ENCODE peak calls at places on chromosomes 4 and X, in eight cellular contexts. C is fibroblast of lung; S is CD4-positive, alpha-beta T cell; U is mammary epithelial cell; V is upper lobe of right lung; J is psoas muscle; X is H9; N is left lung. Y is an unnamed sample. For H3K9me3, the result is how much of the 10 kb centered on the place peaks cover.

GRCh38 chr4:37241646-37242045 is 2.9 kb upstream of the NWD2 start:
- DNase-seq in V (no peak), S (no peak), C (no peak), J (no peak), U (no peak), N (no peak), X (no peak), Y (no peak)

GRCh38 chr4:184574861-184575260 is 74.4 kb downstream of the CASP3 start:
- DNase-seq in N (no peak), J (no peak), C (no peak), U (no peak), V (no peak), S (no peak), X (no peak), Y (no peak)

GRCh38 chr4:30801876-30802275 is 81.7 kb downstream of the PCDH7 start:
- DNase-seq in S (no peak), N (no peak), C (peak), X (no peak), U (no peak), V (no peak), J (no peak), Y (no peak)

GRCh38 chr4:56979674-56980073 is 978 bp downstream of the POLR2B start:
- DNase-seq in J (no peak), N (no peak), U (peak), C (no peak), X (peak), V (no peak), S (no peak), Y (peak)

GRCh38 chrX:41785685-41786084 is 61.7 kb downstream of the GPR82 start:
- DNase-seq in J (no peak), V (no peak), S (no peak), C (peak), U (peak), X (no peak), N (no peak), Y (no peak)

GRCh38 chr4:7332216-7333023 is 102.3 kb downstream of the PSAPL1 start:
- DNase-seq in N (peak), J (peak), U (peak), X (no peak), S (no peak), V (no peak), C (peak), Y (no peak)

GRCh38 chr4:1011022-1011694 is at the start of gene FGFRL1:
- DNase-seq in J (peak), S (peak), N (peak), X (peak), V (peak), C (peak), U (peak), Y (peak)

GRCh38 chrX:150990910-150991309 is 7.8 kb downstream of the HMGB3 start:
- DNase-seq in X (no peak), S (no peak), V (no peak), N (no peak), U (no peak), J (no peak), C (no peak), Y (no peak)

GRCh38 chrX:38675856-38676255 is 114.5 kb downstream of the TSPAN7 start:
- DNase-seq in J (no peak), X (no peak), C (peak), S (no peak), U (no peak), V (no peak), N (no peak), Y (no peak)

GRCh38 chr4:15355464-15355863 is 72.4 kb upstream of the C1QTNF7 start:
- DNase-seq in N (no peak), V (no peak), X (no peak), S (no peak), J (no peak), U (no peak), C (no peak), Y (no peak)

GRCh38 chr4:174423257-174423944 is 98.9 kb downstream of the HPGD start:
- DNase-seq in X (no peak), N (no peak), C (peak), S (no peak), J (peak), U (peak), V (no peak), Y (peak)

GRCh38 chr4:122603156-122603574 is 17.7 kb downstream of the IL21 start:
- DNase-seq in V (no peak), J (no peak), X (no peak), U (no peak), N (no peak), C (no peak), S (no peak), Y (no peak)

GRCh38 chrX:10186355-10186754 is 29.6 kb downstream of the CLCN4 start:
- DNase-seq in U (no peak), S (no peak), J (no peak), N (no peak), X (no peak), C (no peak), V (no peak), Y (no peak)

GRCh38 chr4:171130126-171130801 is 682.9 kb upstream of the GALNTL6 start:
- DNase-seq in J (no peak), V (no peak), S (no peak), U (no peak), N (no peak), C (no peak), X (no peak), Y (no peak)

GRCh38 chr4:153258750-153259149 is 54.5 kb downstream of the TRIM2 start:
- DNase-seq in U (no peak), N (no peak), X (no peak), V (no peak), C (no peak), S (no peak), J (no peak), Y (no peak)

GRCh38 chrX:125298871-125299270 is 20.8 kb upstream of the TEX13C start:
- DNase-seq in S (no peak), X (no peak), J (no peak), N (no peak), C (no peak), V (no peak), U (no peak), Y (no peak)

GRCh38 chrX:141619336-141619735 is 29.8 kb downstream of the SPANXA2 start:
- DNase-seq in C (peak), V (no peak), X (no peak), U (no peak), J (no peak), N (no peak), S (no peak), Y (no peak)

GRCh38 chr4:71045256-71045655 is 51.8 kb downstream of the DCK start:
- DNase-seq in C (no peak), V (no peak), X (no peak), S (no peak), J (no peak), U (no peak), N (no peak), Y (no peak)

GRCh38 chr4:15317246-15317645 is 110.6 kb upstream of the C1QTNF7 start:
- DNase-seq in V (no peak), N (no peak), C (no peak), U (no peak), X (no peak), J (no peak), S (no peak), Y (no peak)

GRCh38 chrX:140354431-140355120 is 150.3 kb downstream of the SOX3 start:
- DNase-seq in V (no peak), J (no peak), N (no peak), C (no peak), U (no peak), S (no peak), X (no peak), Y (no peak)

GRCh38 chr4:185019451-185020292 is 1.4 kb downstream of the HELT start:
- DNase-seq in J (no peak), V (no peak), U (peak), S (no peak), N (no peak), X (peak), C (no peak), Y (no peak)

GRCh38 chrX:109964390-109964789 is 38.5 kb upstream of the TMEM164 start:
- DNase-seq in V (no peak), C (no peak), J (no peak), S (no peak), U (no peak), X (no peak), N (no peak), Y (no peak)

GRCh38 chr4:19379318-19379717 is 872.4 kb upstream of the SLIT2 start:
- DNase-seq in J (no peak), V (no peak), S (no peak), C (no peak), U (no peak), N (no peak), X (no peak), Y (no peak)

GRCh38 chr4:175702703-175703102 is 109.4 kb downstream of the GPM6A start:
- DNase-seq in C (no peak), X (no peak), N (no peak), S (no peak), U (no peak), J (no peak), V (no peak), Y (no peak)

GRCh38 chr4:8310306-8310705 is 40.8 kb downstream of the HTRA3 start:
- DNase-seq in X (no peak), N (peak), C (no peak), J (peak), U (no peak), V (peak), S (no peak), Y (no peak)

GRCh38 chr4:75634281-75634680 is 4.0 kb upstream of the CDKL2 start:
- DNase-seq in S (no peak), V (no peak), N (no peak), J (no peak), X (no peak), C (peak), U (peak), Y (no peak)

GRCh38 chrX:48945517-48946348 is 11.7 kb downstream of the OTUD5 start:
- DNase-seq in X (peak), N (peak), S (peak), J (peak), V (peak), U (peak), C (peak), Y (peak)

GRCh38 chr4:39514888-39515401 is 12.3 kb downstream of the UGDH start:
- DNase-seq in S (no peak), X (no peak), C (peak), J (no peak), N (no peak), U (no peak), V (peak), Y (peak)

GRCh38 chr4:187366530-187367279 is 628.9 kb upstream of the ZFP42 start:
- DNase-seq in C (no peak), U (no peak), X (no peak), J (no peak), N (no peak), S (no peak), V (peak), Y (no peak)

GRCh38 chrX:57406149-57406548 is 119.6 kb downstream of the FAAH2 start:
- DNase-seq in C (no peak), X (no peak), N (no peak), U (no peak), J (no peak), V (no peak), S (no peak), Y (no peak)

GRCh38 chr4:2365054-2365912 is 53.2 kb downstream of the ZFYVE28 start:
- DNase-seq in X (no peak), J (no peak), S (no peak), V (peak), C (no peak), U (no peak), N (peak), Y (no peak)

GRCh38 chrX:108224727-108225455 is 133.3 kb downstream of the ATG4A start:
- DNase-seq in N (no peak), J (no peak), C (peak), S (no peak), X (peak), U (no peak), V (no peak), Y (peak)

GRCh38 chrX:40539214-40540142 is 41.3 kb upstream of the ATP6AP2 start:
- DNase-seq in S (peak), J (peak), X (peak), U (peak), C (peak), N (peak), V (peak), Y (peak)

GRCh38 chr4:83062748-83063147 is 27.8 kb downstream of the COPS4 start:
- DNase-seq in C (no peak), J (no peak), N (no peak), U (no peak), V (no peak), S (no peak), X (no peak), Y (no peak)

GRCh38 chrX:149962859-149963757 is 24.8 kb upstream of the EOLA2 start:
- DNase-seq in S (peak), J (peak), X (peak), C (peak), N (no peak), U (peak), V (no peak), Y (peak)

GRCh38 chr4:161252520-161253141 is 911.2 kb downstream of the FSTL5 start:
- DNase-seq in J (no peak), U (peak), X (no peak), N (no peak), S (no peak), C (peak), V (no peak), Y (peak)
- H3K9me3 ChIP-seq in J (under half), U (under half), X (under half), N (under half), S (under half), C (under half), V (under half), Y (under half)

GRCh38 chrX:101932249-101932570 is 383 bp upstream of the ZMAT1 start:
- DNase-seq in J (no peak), S (no peak), N (no peak), U (no peak), C (no peak), V (no peak), X (no peak), Y (no peak)

GRCh38 chrX:101931494-101932248 is at the start of gene ZMAT1:
- DNase-seq in U (peak), V (peak), C (peak), J (peak), X (peak), S (peak), N (peak), Y (peak)

GRCh38 chrX:101925733-101926132 is 6.1 kb downstream of the ZMAT1 start:
- DNase-seq in C (no peak), N (no peak), X (no peak), U (no peak), J (no peak), S (no peak), V (no peak), Y (no peak)

GRCh38 chrX:101931104-101931493 is 728 bp downstream of the ZMAT1 start:
- DNase-seq in N (no peak), X (no peak), V (no peak), S (no peak), C (no peak), J (no peak), U (no peak), Y (no peak)
- H3K27ac ChIP-seq in N (peak), X (peak), V (peak), S (peak), C (no peak), J (peak), U (no peak), Y (no peak)

GRCh38 chr4:97139796-97140195 is 1003.5 kb downstream of the STPG2 start:
- DNase-seq in X (no peak), J (no peak), N (no peak), V (no peak), C (no peak), U (no peak), S (no peak), Y (no peak)
- H3K9me3 ChIP-seq in X (under half), J (under half), N (under half), V (under half), C (under half), U (under half), S (under half), Y (under half)

DNA sequence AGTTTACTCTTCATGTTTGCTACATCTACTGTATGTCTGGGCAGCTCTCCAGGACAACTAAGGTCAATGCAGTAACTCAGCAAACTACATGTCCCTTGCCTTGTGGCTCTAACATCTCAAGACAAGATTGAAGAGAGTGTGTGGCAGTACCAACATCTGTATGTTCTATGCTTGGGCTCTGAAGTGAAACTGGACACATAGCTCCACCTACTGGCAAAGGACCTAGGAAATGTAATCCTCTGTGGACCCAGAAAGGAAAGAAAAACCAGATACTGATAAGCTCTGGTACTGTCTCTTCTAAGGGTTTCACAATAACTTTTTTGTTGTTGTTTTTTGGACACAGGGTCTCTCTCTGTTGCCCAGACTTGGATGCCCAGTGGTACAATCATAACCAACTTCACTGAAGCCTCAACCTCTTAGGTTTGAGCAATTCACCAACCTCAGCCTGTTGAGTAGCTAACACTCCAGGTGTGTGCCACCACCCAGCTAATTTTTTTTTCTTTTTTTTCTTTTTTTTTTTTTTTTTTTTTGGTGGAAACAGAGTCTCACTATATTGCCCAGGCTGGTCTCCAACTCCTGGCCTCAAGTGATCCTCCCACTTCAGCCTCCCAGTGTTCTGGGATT is 64.1 kb downstream of the QDPR start:
- DNase-seq in U (peak), V (no peak), J (no peak), C (peak), S (peak), N (no peak), X (peak), Y (peak)
- H3K27ac ChIP-seq in U (no peak), V (no peak), J (no peak), C (no peak), S (no peak), N (no peak), X (no peak), Y (no peak)

GRCh38 chrX:55777596-55777995 is 60.0 kb downstream of the RRAGB start:
- DNase-seq in V (no peak), J (no peak), U (no peak), C (no peak), X (no peak), N (no peak), S (no peak), Y (no peak)

GRCh38 chrX:55783723-55784122 is 66.2 kb downstream of the RRAGB start:
- DNase-seq in U (no peak), N (no peak), V (no peak), J (no peak), S (no peak), X (no peak), C (peak), Y (no peak)

GRCh38 chrX:55778322-55778721 is 60.8 kb downstream of the RRAGB start:
- DNase-seq in V (no peak), U (no peak), X (no peak), J (no peak), N (no peak), C (peak), S (no peak), Y (no peak)
- H3K9me3 ChIP-seq in V (under half), U (under half), X (under half), J (under half), N (under half), C (under half), S (under half), Y (under half)

GRCh38 chr4:120965938-120966337 is 43.4 kb upstream of the PRDM5 start:
- DNase-seq in U (no peak), J (no peak), S (no peak), V (no peak), C (no peak), X (no peak), N (no peak), Y (no peak)
- H3K27ac ChIP-seq in U (no peak), J (no peak), S (no peak), V (no peak), C (no peak), X (no peak), N (no peak), Y (no peak)

DNA sequence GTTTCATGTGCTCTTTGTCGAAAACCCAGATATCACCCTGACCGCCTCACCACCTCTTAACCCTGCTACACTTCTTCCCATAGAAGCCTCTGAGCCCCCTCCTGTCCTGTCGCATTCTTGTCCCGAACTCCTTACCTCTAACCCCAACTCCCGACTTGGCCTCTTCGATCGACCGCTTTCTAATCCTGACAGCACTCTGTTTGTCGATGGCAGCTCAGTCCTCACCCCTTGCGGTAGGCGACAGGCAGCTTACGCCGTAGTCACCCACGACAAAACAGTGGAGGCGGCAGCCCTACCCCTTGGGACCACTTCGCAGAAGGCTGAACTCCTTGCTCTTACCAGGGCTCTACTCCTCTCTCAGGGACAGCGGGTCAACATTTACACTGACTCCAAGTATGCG is 961.7 kb downstream of the RPA4 start:
- DNase-seq in S (no peak), J (no peak), V (no peak), N (no peak), X (no peak), C (no peak), U (no peak), Y (no peak)
- H3K9me3 ChIP-seq in S (under half), J (under half), V (under half), N (under half), X (under half), C (under half), U (under half), Y (under half)

GRCh38 chr4:138235419-138235952 is 6.7 kb downstream of the SLC7A11 start:
- DNase-seq in J (no peak), C (peak), N (no peak), S (no peak), U (peak), X (no peak), V (no peak), Y (peak)
- H3K27ac ChIP-seq in J (no peak), C (peak), N (peak), S (no peak), U (peak), X (no peak), V (peak), Y (no peak)

DNA sequence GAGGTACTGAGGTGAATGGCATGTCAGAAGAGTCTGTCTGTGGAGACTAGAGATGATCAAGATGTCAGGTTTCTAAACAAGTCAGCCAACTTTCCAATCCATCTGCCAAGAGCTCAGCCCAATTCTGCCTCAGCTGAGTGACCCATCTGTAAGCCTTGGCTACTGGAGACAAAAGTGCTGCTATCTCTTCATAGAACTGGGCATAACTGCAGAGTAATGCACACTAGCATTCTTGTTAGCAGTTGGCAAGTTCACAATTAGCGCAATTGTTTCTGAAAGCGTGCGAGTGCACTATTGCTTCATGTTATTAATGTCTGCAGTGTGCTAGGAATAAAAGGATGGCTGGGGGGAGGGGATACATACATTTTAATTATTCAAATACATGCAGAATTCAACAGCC is 32.9 kb upstream of the SH3D19 start:
- DNase-seq in V (no peak), X (no peak), S (no peak), U (no peak), N (no peak), J (no peak), C (peak), Y (no peak)
- H3K9me3 ChIP-seq in V (under half), X (under half), S (under half), U (under half), N (under half), J (under half), C (under half), Y (under half)

Y was measured in small intestine.